ENCODE peak calls at places on chromosomes 5 and 9, in eight cellular contexts. Y is stimulated activated CD4-positive, alpha-beta T cell treated with anti-CD3 and anti-CD28 coated beads, Interleukin-1b, Interleukin-23, amount 100 ng/mL, for 48 hours; S is NCI-H1092 treated with DMSO at 0.1 percent for 48 hours; H is naive thymus-derived CD8-positive, alpha-beta T cell; Z is NCI-H2081; K is AG20443; A is A673; B is foreskin fibroblast. C is an unnamed sample.

GRCh38 chr5:111432828-111433536 is 79.4 kb downstream of the STARD4 start:
- DNase-seq in K (no peak), B (no peak), Y (no peak), H (no peak), A (no peak), S (no peak), Z (no peak), C (no peak)

GRCh38 chr5:9544056-9544455 is 1.8 kb downstream of the SEMA5A start:
- DNase-seq in K (no peak), H (no peak), A (no peak), S (no peak), Y (no peak), Z (no peak), B (no peak), C (no peak)

GRCh38 chr5:119269061-119269579 is 86.7 kb upstream of the TNFAIP8 start:
- DNase-seq in A (peak), S (peak), B (no peak), Y (peak), Z (peak), K (no peak), H (peak), C (peak)

GRCh38 chr9:127980056-127980705 is 608 bp downstream of the EEIG1 start:
- DNase-seq in Z (peak), H (peak), K (no peak), Y (no peak), S (peak), A (peak), B (no peak), C (peak)

GRCh38 chr5:61055434-61056006 is 106.7 kb downstream of the SMIM15 start:
- DNase-seq in Y (no peak), H (peak), S (peak), A (peak), K (peak), Z (peak), B (peak), C (peak)

GRCh38 chr9:105030285-105030684 is 102.3 kb upstream of the ABCA1 start:
- DNase-seq in B (no peak), S (no peak), A (no peak), Z (no peak), Y (no peak), H (no peak), K (no peak), C (no peak)

GRCh38 chr5:68286612-68286912 is 71.0 kb downstream of the PIK3R1 start:
- DNase-seq in Z (no peak), B (no peak), S (no peak), A (no peak), Y (no peak), K (no peak), H (no peak), C (no peak)

GRCh38 chr5:147286296-147286695 is 51.5 kb downstream of the STK32A start:
- DNase-seq in Z (no peak), S (no peak), A (no peak), H (no peak), Y (no peak), K (no peak), B (no peak), C (no peak)